ENCODE peak calls at places on chromosomes 16 and 17, in eight cellular contexts. One of them, this sample, is unnamed.
A peak's percentile ranks its signal among the peaks of the same experiment; 100 is the strongest.

GRCh38 chr16:1527836-1528811 is 5.3 kb upstream of the TMEM204 start:
- DNase-seq in CD4-positive, alpha-beta T cell: no peak
- DNase-seq in Calu3: no peak
- DNase-seq in IMR-90: no peak
- DNase-seq in transverse colon: no peak
- DNase-seq in fibroblast of lung: no peak
- DNase-seq in endothelial cell of umbilical vein: peak; percentile 49
- DNase-seq in BE2C: peak; percentile 74
- DNase-seq in this sample: peak; percentile 58

GRCh38 chr16:76226011-76226410 is 51.2 kb upstream of the CNTNAP4 start:
- DNase-seq in CD4-positive, alpha-beta T cell: no peak
- DNase-seq in Calu3: no peak
- DNase-seq in IMR-90: no peak
- DNase-seq in transverse colon: no peak
- DNase-seq in fibroblast of lung: no peak
- DNase-seq in endothelial cell of umbilical vein: no peak
- DNase-seq in BE2C: no peak
- DNase-seq in this sample: peak; percentile 3

GRCh38 chr16:9092963-9093477 is 1.6 kb downstream of the HAPSTR1 start:
- DNase-seq in CD4-positive, alpha-beta T cell: peak; percentile 14
- DNase-seq in Calu3: no peak
- DNase-seq in IMR-90: no peak
- DNase-seq in transverse colon: peak; percentile 42
- DNase-seq in fibroblast of lung: no peak
- DNase-seq in endothelial cell of umbilical vein: peak; percentile 30
- DNase-seq in BE2C: peak; percentile 37
- DNase-seq in this sample: no peak

GRCh38 chr17:265726-266125 is 84.3 kb upstream of the DOC2B start:
- DNase-seq in CD4-positive, alpha-beta T cell: no peak
- DNase-seq in Calu3: no peak
- DNase-seq in IMR-90: no peak
- DNase-seq in transverse colon: no peak
- DNase-seq in fibroblast of lung: no peak
- DNase-seq in endothelial cell of umbilical vein: no peak
- DNase-seq in BE2C: no peak
- DNase-seq in this sample: no peak

GRCh38 chr16:16956376-16956775 is 514.4 kb downstream of the XYLT1 start:
- DNase-seq in CD4-positive, alpha-beta T cell: no peak
- DNase-seq in Calu3: no peak
- DNase-seq in IMR-90: no peak
- DNase-seq in transverse colon: no peak
- DNase-seq in fibroblast of lung: no peak
- DNase-seq in endothelial cell of umbilical vein: no peak
- DNase-seq in BE2C: no peak
- DNase-seq in this sample: no peak

GRCh38 chr17:79826210-79826680 is 13.0 kb downstream of the CBX4 start:
- DNase-seq in CD4-positive, alpha-beta T cell: no peak
- DNase-seq in Calu3: no peak
- DNase-seq in IMR-90: peak; percentile 40
- DNase-seq in transverse colon: no peak
- DNase-seq in fibroblast of lung: no peak
- DNase-seq in endothelial cell of umbilical vein: no peak
- DNase-seq in BE2C: no peak
- DNase-seq in this sample: peak; percentile 42

GRCh38 chr17:18974407-18975149 is 22.6 kb downstream of the SLC5A10 start:
- DNase-seq in CD4-positive, alpha-beta T cell: no peak
- DNase-seq in Calu3: no peak
- DNase-seq in IMR-90: peak; percentile 40
- DNase-seq in transverse colon: no peak
- DNase-seq in fibroblast of lung: peak; percentile 30
- DNase-seq in endothelial cell of umbilical vein: no peak
- DNase-seq in BE2C: no peak
- DNase-seq in this sample: no peak

GRCh38 chr17:8031261-8031661 is 7.6 kb upstream of the ALOX15B start:
- DNase-seq in CD4-positive, alpha-beta T cell: no peak
- DNase-seq in Calu3: no peak
- DNase-seq in IMR-90: no peak
- DNase-seq in transverse colon: no peak
- DNase-seq in fibroblast of lung: no peak
- DNase-seq in endothelial cell of umbilical vein: no peak
- DNase-seq in BE2C: no peak
- DNase-seq in this sample: no peak

GRCh38 chr17:3565143-3565542 is 7.5 kb upstream of the TRPV3 start:
- DNase-seq in CD4-positive, alpha-beta T cell: no peak
- DNase-seq in Calu3: no peak
- DNase-seq in IMR-90: no peak
- DNase-seq in transverse colon: no peak
- DNase-seq in fibroblast of lung: no peak
- DNase-seq in endothelial cell of umbilical vein: no peak
- DNase-seq in BE2C: no peak
- DNase-seq in this sample: no peak

GRCh38 chr17:38326996-38327792 is 16.6 kb downstream of the GPR179 start:
- DNase-seq in CD4-positive, alpha-beta T cell: no peak
- DNase-seq in Calu3: no peak
- DNase-seq in IMR-90: no peak
- DNase-seq in transverse colon: no peak
- DNase-seq in fibroblast of lung: no peak
- DNase-seq in endothelial cell of umbilical vein: no peak
- DNase-seq in BE2C: no peak
- DNase-seq in this sample: no peak

GRCh38 chr17:10233157-10233556 is 34.8 kb upstream of the GAS7 start:
- DNase-seq in CD4-positive, alpha-beta T cell: no peak
- DNase-seq in Calu3: no peak
- DNase-seq in IMR-90: no peak
- DNase-seq in transverse colon: no peak
- DNase-seq in fibroblast of lung: no peak
- DNase-seq in endothelial cell of umbilical vein: no peak
- DNase-seq in BE2C: no peak
- DNase-seq in this sample: no peak

GRCh38 chr16:72952404-72953301 is 95.3 kb downstream of the ZFHX3 start:
- DNase-seq in CD4-positive, alpha-beta T cell: no peak
- DNase-seq in Calu3: no peak
- DNase-seq in IMR-90: peak; percentile 89
- DNase-seq in transverse colon: no peak
- DNase-seq in fibroblast of lung: peak; percentile 94
- DNase-seq in endothelial cell of umbilical vein: no peak
- DNase-seq in BE2C: no peak
- DNase-seq in this sample: peak; percentile 51

GRCh38 chr16:20969386-20969785 is 68.8 kb downstream of the LYRM1 start:
- DNase-seq in CD4-positive, alpha-beta T cell: no peak
- DNase-seq in Calu3: no peak
- DNase-seq in IMR-90: no peak
- DNase-seq in transverse colon: no peak
- DNase-seq in fibroblast of lung: no peak
- DNase-seq in endothelial cell of umbilical vein: no peak
- DNase-seq in BE2C: no peak
- DNase-seq in this sample: no peak

GRCh38 chr17:31674717-31675349 is 184.2 kb downstream of the COPRS start:
- DNase-seq in CD4-positive, alpha-beta T cell: no peak
- DNase-seq in Calu3: no peak
- DNase-seq in IMR-90: peak; percentile 80
- DNase-seq in transverse colon: no peak
- DNase-seq in fibroblast of lung: peak; percentile 75
- DNase-seq in endothelial cell of umbilical vein: no peak
- DNase-seq in BE2C: no peak
- DNase-seq in this sample: peak; percentile 34

GRCh38 chr17:78689029-78689428 is 93.0 kb downstream of the CYTH1 start:
- DNase-seq in CD4-positive, alpha-beta T cell: no peak
- DNase-seq in Calu3: no peak
- DNase-seq in IMR-90: no peak
- DNase-seq in transverse colon: no peak
- DNase-seq in fibroblast of lung: no peak
- DNase-seq in endothelial cell of umbilical vein: no peak
- DNase-seq in BE2C: no peak
- DNase-seq in this sample: no peak
- TF ChIP-seq CTCF in CD4-positive, alpha-beta T cell: no peak
- TF ChIP-seq CTCF in Calu3: no peak
- TF ChIP-seq CTCF in IMR-90: no peak
- TF ChIP-seq CTCF in transverse colon: no peak
- TF ChIP-seq CTCF in fibroblast of lung: no peak
- TF ChIP-seq CTCF in endothelial cell of umbilical vein: no peak
- TF ChIP-seq CTCF in BE2C: peak; percentile 24
- TF ChIP-seq CTCF in this sample: no peak

DNA sequence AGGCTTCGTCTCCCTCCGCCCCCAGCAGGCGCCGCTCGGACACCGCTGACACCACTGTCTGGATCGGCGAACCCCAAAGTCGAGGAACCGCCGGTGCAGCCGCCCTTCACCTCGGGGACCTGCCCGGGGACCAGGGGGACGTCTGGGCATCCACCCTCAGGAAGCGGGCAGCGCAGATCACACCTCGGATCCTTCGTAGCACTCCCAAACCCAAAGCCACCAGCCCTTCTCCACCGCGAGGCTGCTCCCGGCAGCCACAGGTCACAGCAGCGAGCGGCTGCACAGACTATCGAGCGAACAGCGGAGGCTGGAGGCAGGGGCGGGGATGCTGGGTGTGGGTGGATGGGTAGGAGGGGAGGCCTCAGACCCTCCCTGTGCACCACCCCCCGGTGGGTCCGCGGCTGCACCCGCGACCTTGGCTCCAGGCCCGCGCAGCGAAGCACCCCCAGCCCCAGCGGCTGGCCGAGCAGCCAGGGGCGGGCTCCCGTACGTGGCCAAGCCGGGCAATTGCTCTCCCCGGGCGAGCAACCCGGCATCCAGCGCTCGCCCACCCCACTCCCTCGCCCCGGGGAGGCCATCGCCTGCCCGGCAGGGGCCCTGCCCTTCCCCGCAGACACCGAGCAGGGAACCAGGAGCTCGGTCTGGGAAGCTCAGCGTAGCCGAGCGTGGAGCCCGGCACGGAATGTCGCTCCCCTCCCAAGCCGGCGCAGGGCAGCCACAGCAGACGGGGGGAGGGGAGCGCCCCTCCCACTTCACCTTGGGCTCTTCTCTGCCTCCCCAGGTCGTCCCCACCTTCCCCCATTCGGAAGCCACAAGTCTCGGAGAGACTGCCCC is 1.0 kb downstream of the SDK2 start:
- DNase-seq in CD4-positive, alpha-beta T cell: peak; percentile 15
- DNase-seq in Calu3: peak; percentile 43
- DNase-seq in IMR-90: no peak
- DNase-seq in transverse colon: peak; percentile 34
- DNase-seq in fibroblast of lung: peak; percentile 4
- DNase-seq in endothelial cell of umbilical vein: no peak
- DNase-seq in BE2C: peak; percentile 65
- DNase-seq in this sample: no peak
- TF ChIP-seq CTCF in CD4-positive, alpha-beta T cell: no peak
- TF ChIP-seq CTCF in Calu3: no peak
- TF ChIP-seq CTCF in IMR-90: no peak
- TF ChIP-seq CTCF in transverse colon: no peak
- TF ChIP-seq CTCF in fibroblast of lung: no peak
- TF ChIP-seq CTCF in endothelial cell of umbilical vein: no peak
- TF ChIP-seq CTCF in BE2C: peak; percentile 41
- TF ChIP-seq CTCF in this sample: peak; percentile 4

GRCh38 chr16:70574595-70575271 is 51.1 kb downstream of the SF3B3 start:
- DNase-seq in CD4-positive, alpha-beta T cell: no peak
- DNase-seq in Calu3: no peak
- DNase-seq in IMR-90: peak; percentile 10
- DNase-seq in transverse colon: no peak
- DNase-seq in fibroblast of lung: no peak
- DNase-seq in endothelial cell of umbilical vein: peak; percentile 21
- DNase-seq in BE2C: no peak
- DNase-seq in this sample: no peak

GRCh38 chr16:70575376-70575775 is 51.8 kb downstream of the SF3B3 start:
- DNase-seq in CD4-positive, alpha-beta T cell: no peak
- DNase-seq in Calu3: no peak
- DNase-seq in IMR-90: no peak
- DNase-seq in transverse colon: no peak
- DNase-seq in fibroblast of lung: no peak
- DNase-seq in endothelial cell of umbilical vein: no peak
- DNase-seq in BE2C: no peak
- DNase-seq in this sample: no peak

GRCh38 chr16:70572050-70572925 is 48.7 kb downstream of the SF3B3 start:
- DNase-seq in CD4-positive, alpha-beta T cell: no peak
- DNase-seq in Calu3: no peak
- DNase-seq in IMR-90: no peak
- DNase-seq in transverse colon: no peak
- DNase-seq in fibroblast of lung: no peak
- DNase-seq in endothelial cell of umbilical vein: peak; percentile 87
- DNase-seq in BE2C: no peak
- DNase-seq in this sample: peak; percentile 47

GRCh38 chr16:70572926-70573270 is 49.3 kb downstream of the SF3B3 start:
- DNase-seq in CD4-positive, alpha-beta T cell: no peak
- DNase-seq in Calu3: no peak
- DNase-seq in IMR-90: no peak
- DNase-seq in transverse colon: no peak
- DNase-seq in fibroblast of lung: no peak
- DNase-seq in endothelial cell of umbilical vein: no peak
- DNase-seq in BE2C: no peak
- DNase-seq in this sample: no peak

DNA sequence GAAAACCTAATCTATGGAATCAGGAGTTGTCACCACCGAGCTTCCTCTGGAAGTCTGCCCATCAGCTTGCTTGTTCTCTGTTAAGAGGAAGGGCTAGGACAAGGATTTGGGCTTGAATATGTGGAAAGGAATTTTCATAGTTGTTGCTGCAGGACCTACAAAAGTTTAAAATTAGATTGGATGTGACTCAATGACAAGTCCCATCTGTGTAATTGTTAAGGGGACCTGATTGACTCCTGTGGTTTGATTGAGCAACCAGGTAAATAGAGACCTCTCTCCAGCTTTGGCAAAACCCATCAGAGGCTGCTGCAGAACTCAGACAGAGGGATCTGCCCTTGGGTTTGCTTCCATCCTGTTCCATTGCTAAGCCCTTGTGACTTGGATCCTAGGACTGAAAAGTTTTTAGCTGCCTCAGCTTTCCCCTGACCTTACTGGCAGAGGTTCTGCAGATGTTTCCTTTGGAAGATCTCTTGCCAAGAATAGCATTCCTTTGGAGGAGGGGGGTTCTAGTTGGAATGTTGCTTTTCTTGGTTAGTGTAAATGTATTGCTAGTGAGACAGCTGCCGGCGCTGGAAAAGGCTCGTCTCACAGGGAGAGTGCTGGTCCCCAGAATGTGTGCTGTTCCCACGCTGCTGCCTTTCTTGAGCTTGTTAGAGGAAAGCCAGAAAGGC is 50.0 kb downstream of the SF3B3 start:
- DNase-seq in CD4-positive, alpha-beta T cell: no peak
- DNase-seq in Calu3: no peak
- DNase-seq in IMR-90: peak; percentile 97
- DNase-seq in transverse colon: no peak
- DNase-seq in fibroblast of lung: peak; percentile 93
- DNase-seq in endothelial cell of umbilical vein: peak; percentile 99
- DNase-seq in BE2C: no peak
- DNase-seq in this sample: peak; percentile 97
- TF ChIP-seq CTCF in CD4-positive, alpha-beta T cell: no peak
- TF ChIP-seq CTCF in Calu3: no peak
- TF ChIP-seq CTCF in IMR-90: no peak
- TF ChIP-seq CTCF in transverse colon: no peak
- TF ChIP-seq CTCF in fibroblast of lung: no peak
- TF ChIP-seq CTCF in endothelial cell of umbilical vein: no peak
- TF ChIP-seq CTCF in BE2C: no peak
- TF ChIP-seq CTCF in this sample: no peak

DNA sequence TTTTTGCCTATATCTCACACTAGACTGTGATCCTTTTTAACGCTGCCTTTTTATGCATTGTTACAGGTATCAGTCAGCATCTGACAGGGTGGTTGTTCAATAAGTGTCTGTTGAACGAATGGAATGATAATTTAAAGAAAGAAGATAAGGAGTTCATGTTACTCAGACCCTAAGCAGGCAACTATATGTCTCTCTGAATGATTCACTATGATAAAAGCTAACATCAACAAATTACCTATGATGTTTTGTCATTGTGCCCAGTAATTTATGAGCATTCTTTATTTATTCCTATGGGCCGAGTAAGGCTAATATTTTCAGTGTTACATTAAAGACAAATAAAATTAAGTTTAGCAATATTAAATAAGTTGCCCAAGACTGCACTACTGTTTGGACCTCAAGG is 435.0 kb upstream of the KIF2B start:
- DNase-seq in CD4-positive, alpha-beta T cell: no peak
- DNase-seq in Calu3: no peak
- DNase-seq in IMR-90: no peak
- DNase-seq in transverse colon: no peak
- DNase-seq in fibroblast of lung: no peak
- DNase-seq in endothelial cell of umbilical vein: no peak
- DNase-seq in BE2C: no peak
- DNase-seq in this sample: no peak
- TF ChIP-seq CTCF in CD4-positive, alpha-beta T cell: no peak
- TF ChIP-seq CTCF in Calu3: no peak
- TF ChIP-seq CTCF in IMR-90: no peak
- TF ChIP-seq CTCF in transverse colon: no peak
- TF ChIP-seq CTCF in fibroblast of lung: no peak
- TF ChIP-seq CTCF in endothelial cell of umbilical vein: no peak
- TF ChIP-seq CTCF in BE2C: no peak
- TF ChIP-seq CTCF in this sample: no peak

This sample was measured in cardiac fibroblast.